ENCODE peak calls at places on chromosomes 16 and 17, in eight cellular contexts. U is HCEC 1CT; W is A172; X is iris pigment epithelial cell; E is naive thymus-derived CD8-positive, alpha-beta T cell; C is LoVo; L is NCI-H1092 treated with DMSO at 0.1 percent for 48 hours; M is epithelial cell of esophagus. K is an unnamed sample.

GRCh38 chr17:80667462-80668277 is 123.0 kb downstream of the RPTOR start:
- DNase-seq in U (no peak), M (no peak), E (peak; percentile 59), W (no peak), C (no peak), X (no peak), L (no peak), K (no peak)

GRCh38 chr16:69350536-69351133 is 951 bp downstream of the TMED6 start:
- DNase-seq in E (no peak), C (no peak), L (no peak), U (no peak), X (no peak), M (no peak), W (no peak), K (no peak)

GRCh38 chr16:89555265-89555664 is 5.2 kb upstream of the RPL13 start:
- DNase-seq in W (no peak), X (no peak), C (no peak), U (no peak), L (no peak), E (no peak), M (no peak), K (no peak)

GRCh38 chr17:75899353-75899752 is 2.6 kb upstream of the TRIM65 start:
- DNase-seq in E (no peak), X (no peak), C (no peak), U (no peak), M (no peak), W (no peak), L (no peak), K (no peak)

GRCh38 chr17:50480854-50481490 is 2.3 kb downstream of the RSAD1 start:
- DNase-seq in U (no peak), X (no peak), L (no peak), E (no peak), M (peak; percentile 65), W (no peak), C (no peak), K (no peak)

GRCh38 chr17:17506893-17507464 is 10.8 kb upstream of the RASD1 start:
- DNase-seq in E (peak; percentile 37), X (no peak), M (no peak), U (no peak), W (peak; percentile 62), C (no peak), L (peak; percentile 37), K (no peak)

GRCh38 chr16:23280483-23280967 is 21.6 kb upstream of the SCNN1B start:
- DNase-seq in M (peak; percentile 87), W (peak; percentile 22), L (no peak), E (no peak), U (peak; percentile 64), X (no peak), C (no peak), K (no peak)

GRCh38 chr16:383326-384020 is 1.7 kb upstream of the PGAP6 start:
- DNase-seq in X (no peak), M (peak; percentile 81), C (no peak), W (no peak), L (no peak), U (no peak), E (peak; percentile 75), K (no peak)

GRCh38 chr17:81967533-81968395 is 6.8 kb upstream of the NOTUM start:
- DNase-seq in M (peak; percentile 32), L (peak; percentile 57), C (peak; percentile 45), U (peak; percentile 74), E (peak; percentile 94), X (peak; percentile 61), W (peak; percentile 54), K (no peak)

GRCh38 chr16:57304169-57305061 is 19.9 kb upstream of the PLLP start:
- DNase-seq in E (no peak), M (peak; percentile 29), W (peak; percentile 91), X (peak; percentile 77), C (peak; percentile 57), L (no peak), U (peak; percentile 35), K (peak; percentile 73)

GRCh38 chr17:19341211-19341631 is 21.3 kb downstream of the B9D1 start:
- DNase-seq in M (no peak), E (peak; percentile 30), W (no peak), U (no peak), L (no peak), X (no peak), C (no peak), K (no peak)

GRCh38 chr17:78290671-78291070 is 59.2 kb downstream of the TMEM235 start:
- DNase-seq in M (no peak), C (no peak), W (no peak), X (no peak), E (no peak), U (no peak), L (no peak), K (no peak)

GRCh38 chr17:78387982-78388941 is 9.8 kb downstream of the PGS1 start:
- DNase-seq in W (no peak), U (no peak), E (no peak), M (no peak), L (peak; percentile 4), C (no peak), X (peak; percentile 57), K (no peak)

GRCh38 chr17:49516190-49516589 is 21.1 kb downstream of the NGFR start:
- DNase-seq in X (peak; percentile 20), U (peak; percentile 6), M (no peak), E (no peak), W (no peak), L (no peak), C (no peak), K (no peak)

GRCh38 chr17:63275318-63275967 is 170.7 kb downstream of the CYB561 start:
- DNase-seq in U (peak; percentile 99), M (peak; percentile 96), E (no peak), W (peak; percentile 99), X (peak; percentile 97), L (no peak), C (peak; percentile 93), K (peak; percentile 94)

GRCh38 chr16:84826558-84826941 is 6.8 kb downstream of the CRISPLD2 start:
- DNase-seq in X (peak; percentile 77), M (no peak), L (no peak), C (no peak), E (no peak), U (peak; percentile 81), W (no peak), K (no peak)

GRCh38 chr16:86077243-86077940 is 178.4 kb downstream of the IRF8 start:
- DNase-seq in W (no peak), L (no peak), M (no peak), X (no peak), E (peak; percentile 35), C (no peak), U (no peak), K (no peak)

GRCh38 chr16:57791156-57791902 is 11.0 kb downstream of the KIFC3 start:
- DNase-seq in L (no peak), U (no peak), M (no peak), C (no peak), X (no peak), W (no peak), E (no peak), K (no peak)

GRCh38 chr16:70250748-70251650 is 741 bp downstream of the EXOSC6 start:
- DNase-seq in L (peak; percentile 9), X (peak; percentile 69), W (no peak), C (peak; percentile 30), E (peak; percentile 66), U (peak; percentile 55), M (peak; percentile 62), K (peak; percentile 47)

GRCh38 chr16:1331712-1332617 is 1.5 kb upstream of the BAIAP3 start:
- DNase-seq in W (peak; percentile 61), C (peak; percentile 46), U (peak; percentile 39), L (peak; percentile 44), E (peak; percentile 76), X (peak; percentile 61), M (peak; percentile 41), K (peak; percentile 44)

GRCh38 chr17:83183150-83183820 is 103.9 kb downstream of the METRNL start:
- DNase-seq in W (no peak), L (no peak), E (no peak), X (no peak), M (no peak), U (no peak), C (no peak), K (no peak)

GRCh38 chr16:55735120-55735781 is 79.5 kb downstream of the SLC6A2 start:
- DNase-seq in U (no peak), M (peak; percentile 6), L (no peak), W (no peak), X (no peak), E (no peak), C (no peak), K (no peak)

GRCh38 chr16:75486666-75487313 is 8.5 kb downstream of the CHST6 start:
- DNase-seq in W (no peak), M (no peak), L (no peak), C (no peak), X (no peak), E (no peak), U (no peak), K (no peak)

GRCh38 chr17:57541472-57542394 is 203.4 kb downstream of the CCDC182 start:
- DNase-seq in M (no peak), W (peak; percentile 91), X (peak; percentile 88), C (no peak), L (no peak), E (no peak), U (peak; percentile 52), K (peak; percentile 94)

GRCh38 chr16:4410335-4411075 is 5.9 kb downstream of the CORO7 start:
- DNase-seq in X (peak; percentile 95), E (no peak), U (peak; percentile 96), M (peak; percentile 38), W (peak; percentile 91), L (peak; percentile 74), C (no peak), K (no peak)

GRCh38 chr17:83103200-83103937 is 24.0 kb downstream of the METRNL start:
- DNase-seq in E (no peak), L (no peak), U (no peak), W (no peak), M (no peak), X (no peak), C (peak; percentile 75), K (peak; percentile 51)

GRCh38 chr16:3171855-3172593 is 16.0 kb upstream of the OR1F1 start:
- DNase-seq in E (no peak), X (peak; percentile 82), C (no peak), M (peak; percentile 73), L (no peak), W (peak; percentile 28), U (peak; percentile 76), K (no peak)

GRCh38 chr17:78884148-78884870 is 18.7 kb downstream of the CEP295NL start:
- DNase-seq in C (no peak), W (no peak), L (no peak), U (no peak), M (no peak), X (no peak), E (no peak), K (no peak)

GRCh38 chr17:1724869-1725641 is 551 bp downstream of the WDR81 start:
- DNase-seq in U (no peak), E (peak; percentile 61), C (no peak), M (no peak), L (no peak), W (no peak), X (no peak), K (peak; percentile 31)

GRCh38 chr17:75084039-75084660 is 3.6 kb upstream of the SLC16A5 start:
- DNase-seq in L (no peak), M (no peak), C (no peak), W (no peak), X (no peak), E (peak; percentile 73), U (no peak), K (peak; percentile 30)

GRCh38 chr16:68644303-68644702 is 807 bp upstream of the CDH3 start:
- DNase-seq in C (no peak), U (no peak), X (no peak), E (no peak), W (no peak), M (peak; percentile 69), L (no peak), K (no peak)

GRCh38 chr17:66146394-66146793 is 45.5 kb downstream of the CEP112 start:
- DNase-seq in C (no peak), W (no peak), L (no peak), E (no peak), U (no peak), M (no peak), X (no peak), K (no peak)

GRCh38 chr16:67796099-67796718 is 10.2 kb downstream of the RANBP10 start:
- DNase-seq in L (no peak), M (peak; percentile 44), W (no peak), U (no peak), X (no peak), E (no peak), C (no peak), K (no peak)

GRCh38 chr17:42321555-42321954 is 33.3 kb downstream of the STAT5A start:
- DNase-seq in E (no peak), W (no peak), U (no peak), M (no peak), X (no peak), L (no peak), C (no peak), K (no peak)